ENCODE peak calls at places on chromosomes 3 and 15, in five cellular contexts. F, E, D, S and G are unnamed samples. For H3K4me1, the result is how much of the 10 kb centered on the place peaks cover.

GRCh38 chr3:129908417-129908816 is 14.9 kb upstream of the TMCC1 start:
- DNase-seq in F (no peak), E (no peak), D (no peak), S (no peak), G (no peak)

GRCh38 chr3:5899040-5899439 is 711.5 kb downstream of the EDEM1 start:
- DNase-seq in F (no peak), E (no peak), D (no peak), S (no peak), G (no peak)

GRCh38 chr15:52682776-52683175 is 3.6 kb upstream of the ATOSA start:
- DNase-seq in F (no peak), E (no peak), D (no peak), S (no peak), G (no peak)

GRCh38 chr3:160379628-160380214 is 19.3 kb downstream of the IFT80 start:
- DNase-seq in F (no peak), E (no peak), D (no peak), S (no peak), G (peak)

GRCh38 chr3:23129062-23129461 is 74.1 kb upstream of the UBE2E2 start:
- DNase-seq in F (no peak), E (no peak), D (no peak), S (no peak), G (no peak)

GRCh38 chr3:124887177-124887995 is at the start of gene ITGB5:
- DNase-seq in F (peak), E (peak), D (peak), S (no peak), G (peak)

GRCh38 chr3:55143928-55144671 is 216.2 kb upstream of the LRTM1 start:
- DNase-seq in F (no peak), E (no peak), D (peak), S (no peak), G (no peak)

GRCh38 chr3:140219923-140220452 is 285.0 kb downstream of the CLSTN2 start:
- DNase-seq in F (no peak), E (no peak), D (no peak), S (no peak), G (peak)

GRCh38 chr3:10986592-10986991 is 6.0 kb upstream of the SLC6A1 start:
- DNase-seq in F (no peak), E (no peak), D (no peak), S (no peak), G (no peak)

GRCh38 chr3:104044002-104044401 is 1322.7 kb upstream of the ALCAM start:
- DNase-seq in F (no peak), E (no peak), D (no peak), S (no peak), G (no peak)

GRCh38 chr3:172040078-172040975 is 949 bp downstream of the FNDC3B start:
- DNase-seq in F (peak), E (peak), D (peak), S (no peak), G (peak)
- H4K8ac ChIP-seq in F (no peak), E (no peak), D (peak), S (peak), G (peak)

GRCh38 chr3:71244153-71245051 is 339.1 kb downstream of the FOXP1 start:
- DNase-seq in F (no peak), E (no peak), D (peak), S (no peak), G (peak)

GRCh38 chr3:71245971-71246860 is 337.3 kb downstream of the FOXP1 start:
- DNase-seq in F (no peak), E (no peak), D (no peak), S (no peak), G (peak)

GRCh38 chr3:71245052-71245488 is 338.5 kb downstream of the FOXP1 start:
- DNase-seq in F (no peak), E (no peak), D (peak), S (no peak), G (peak)

GRCh38 chr3:71241981-71242552 is 341.5 kb downstream of the FOXP1 start:
- DNase-seq in F (no peak), E (no peak), D (no peak), S (no peak), G (no peak)

DNA sequence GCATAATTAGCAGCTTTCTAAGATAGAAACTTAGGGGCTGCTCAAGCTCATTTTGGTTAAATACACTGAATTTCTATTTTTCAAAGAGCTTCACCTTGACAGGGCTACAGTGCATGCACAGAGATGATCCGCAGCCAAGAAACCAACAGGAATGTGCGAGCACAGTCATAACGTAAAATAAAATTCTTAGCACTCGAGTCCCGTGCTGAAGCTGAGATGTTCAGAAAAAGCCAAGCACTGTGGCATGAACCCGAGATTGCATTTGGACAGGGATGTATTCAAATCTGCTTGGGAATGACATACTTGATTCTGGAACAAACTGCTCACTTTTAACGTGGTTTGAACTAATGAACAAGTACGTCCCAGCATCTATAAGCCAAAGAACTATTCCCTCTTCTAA is 340.3 kb downstream of the FOXP1 start:
- DNase-seq in F (no peak), E (no peak), D (no peak), S (no peak), G (no peak)
- H3K4me1 ChIP-seq in F (under half), E (under half), D (under half), S (under half), G (under half)

GRCh38 chr15:62739507-62739906 is 303.0 kb upstream of the TPM1 start:
- DNase-seq in F (no peak), E (no peak), D (peak), S (no peak), G (peak)
- H3K4me2 ChIP-seq in F (no peak), E (no peak), D (no peak), S (no peak), G (no peak)

GRCh38 chr15:65376767-65377104 is 1.1 kb downstream of the IGDCC3 start:
- DNase-seq in F (no peak), E (peak), D (no peak), S (no peak), G (peak)

GRCh38 chr15:65374831-65375401 is 2.9 kb downstream of the IGDCC3 start:
- DNase-seq in F (no peak), E (peak), D (peak), S (no peak), G (peak)

GRCh38 chr15:65375871-65376552 is 1.8 kb downstream of the IGDCC3 start:
- DNase-seq in F (no peak), E (peak), D (no peak), S (no peak), G (no peak)

GRCh38 chr15:65377976-65378366 is at the start of gene IGDCC3:
- DNase-seq in F (peak), E (peak), D (no peak), S (no peak), G (peak)

DNA sequence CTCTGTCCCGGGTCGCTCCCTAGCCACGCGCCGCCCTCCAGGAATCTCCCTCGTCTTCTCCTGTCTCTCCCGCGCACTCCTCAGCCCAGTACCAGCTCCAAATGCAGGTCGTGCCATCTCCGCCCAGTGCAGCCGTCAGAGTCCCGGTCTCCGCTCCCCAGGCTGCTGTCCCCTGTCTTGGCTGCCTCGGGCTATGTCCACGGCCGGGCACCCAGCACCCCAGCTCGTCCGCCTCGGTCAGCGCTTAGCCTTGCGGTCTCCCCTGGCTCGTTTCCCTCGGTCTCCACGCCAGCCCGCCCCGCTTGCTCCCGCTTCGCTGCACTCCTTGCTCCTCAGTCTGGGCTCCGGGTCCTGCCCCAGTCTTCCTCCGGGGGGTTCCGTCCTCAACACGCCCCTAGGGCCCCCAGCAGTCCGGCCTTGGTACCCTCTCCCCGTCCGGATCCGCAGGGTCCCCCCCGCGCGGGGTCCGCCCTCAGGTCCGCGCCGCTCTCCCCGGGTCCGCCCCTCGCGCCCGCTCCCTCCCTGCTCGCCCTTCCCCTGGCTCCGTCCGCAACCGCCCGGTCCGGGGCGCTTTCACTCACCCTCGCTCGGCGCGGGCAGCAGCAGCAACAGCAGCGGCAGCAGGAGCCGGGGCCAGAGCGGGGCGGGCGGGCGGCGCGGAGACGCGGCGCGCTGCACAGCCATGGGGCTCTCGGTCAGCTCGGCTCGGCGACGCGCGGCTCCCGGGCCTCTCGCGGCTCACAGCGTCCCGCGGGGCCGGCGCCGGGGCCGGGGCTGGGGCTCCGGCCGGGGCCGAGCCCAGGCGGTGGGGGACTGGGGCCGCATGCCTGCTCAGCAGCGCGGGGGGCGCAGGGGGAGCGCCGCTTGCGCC is 462 bp downstream of the IGDCC3 start:
- DNase-seq in F (no peak), E (peak), D (no peak), S (no peak), G (peak)
- H4K8ac ChIP-seq in F (peak), E (no peak), D (no peak), S (no peak), G (peak)

GRCh38 chr3:141229132-141229531 is 2.5 kb upstream of the PXYLP1 start:
- DNase-seq in F (no peak), E (no peak), D (no peak), S (no peak), G (no peak)

GRCh38 chr3:141225939-141226338 is 5.7 kb upstream of the PXYLP1 start:
- DNase-seq in F (no peak), E (no peak), D (no peak), S (no peak), G (no peak)

GRCh38 chr3:141228385-141228784 is 3.2 kb upstream of the PXYLP1 start:
- DNase-seq in F (no peak), E (no peak), D (no peak), S (no peak), G (no peak)

GRCh38 chr3:141230293-141230692 is 1.3 kb upstream of the PXYLP1 start:
- DNase-seq in F (no peak), E (no peak), D (no peak), S (no peak), G (no peak)

DNA sequence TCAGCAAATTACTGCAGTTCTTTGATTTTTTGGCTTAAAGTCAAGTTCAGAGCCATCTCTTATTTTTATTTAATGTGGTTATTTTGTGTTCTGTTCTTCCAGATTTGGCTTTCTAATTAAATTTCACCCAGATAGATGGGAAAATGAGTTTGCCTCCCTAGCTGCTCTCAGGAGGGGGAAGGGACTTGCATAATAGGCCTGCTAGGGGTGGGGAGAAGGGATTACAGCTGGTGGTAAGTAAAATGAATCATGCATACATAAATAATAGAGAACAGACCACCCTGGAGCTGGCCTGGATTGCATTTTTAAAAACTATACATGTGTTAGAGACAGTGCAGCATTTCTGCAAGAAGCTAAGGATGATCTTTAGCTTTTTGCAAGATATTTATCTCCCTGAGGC is 3.9 kb upstream of the PXYLP1 start:
- DNase-seq in F (no peak), E (no peak), D (peak), S (no peak), G (no peak)
- H3K4me1 ChIP-seq in F (under half), E (under half), D (under half), S (under half), G (under half)

GRCh38 chr3:171354706-171355582 is 105.3 kb downstream of the TNIK start:
- DNase-seq in F (no peak), E (no peak), D (no peak), S (no peak), G (no peak)
- H3K4me2 ChIP-seq in F (no peak), E (no peak), D (no peak), S (no peak), G (no peak)

DNA sequence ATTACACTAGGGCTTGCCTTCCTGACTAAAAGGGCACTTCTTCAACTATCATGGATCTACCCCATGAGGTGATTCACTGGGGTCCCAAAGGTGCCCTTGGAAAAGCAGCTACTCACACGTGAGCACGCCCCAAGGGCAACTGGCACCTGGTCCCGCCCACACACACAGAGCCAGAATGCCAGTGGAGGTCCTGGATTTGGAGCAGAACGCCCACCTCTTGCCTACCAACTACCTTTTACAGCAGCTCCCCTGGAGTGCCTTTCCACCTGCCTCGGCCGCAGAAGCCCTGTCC is 1.8 kb upstream of the CTDSPL start:
- DNase-seq in F (no peak), E (no peak), D (no peak), S (no peak), G (no peak)
- H4K8ac ChIP-seq in F (no peak), E (no peak), D (peak), S (peak), G (no peak)

GRCh38 chr3:52356126-52356525 is 40.0 kb downstream of the DNAH1 start:
- DNase-seq in F (no peak), E (no peak), D (no peak), S (no peak), G (no peak)
- H3K4me1 ChIP-seq in F (under half), E (under half), D (under half), S (under half), G (under half)